ENCODE peak calls at places on chromosomes 4 and X, in seven cellular contexts. One of them, this sample, is unnamed.

GRCh38 chrX:21691512-21692018 is 33.4 kb upstream of the KLHL34 start:
- DNase-seq in GM12865: no peak
- DNase-seq in activated naive CD8-positive, alpha-beta T cell treated with anti-CD3 and anti-CD28 coated beads for 36 hours: no peak
- DNase-seq in left ventricle myocardium superior: no peak
- DNase-seq in cardiac fibroblast: no peak
- DNase-seq in iris pigment epithelial cell: peak; percentile 11
- DNase-seq in NCI-H2081: no peak
- DNase-seq in this sample: no peak

GRCh38 chr4:79831119-79831528 is 241.9 kb downstream of the ANTXR2 start:
- DNase-seq in left ventricle myocardium superior: no peak
- DNase-seq in activated naive CD8-positive, alpha-beta T cell treated with anti-CD3 and anti-CD28 coated beads for 36 hours: no peak
- DNase-seq in cardiac fibroblast: no peak
- DNase-seq in GM12865: no peak
- DNase-seq in iris pigment epithelial cell: no peak
- DNase-seq in NCI-H2081: no peak
- DNase-seq in this sample: no peak

GRCh38 chr4:8586671-8587468 is 5.7 kb upstream of the CPZ start:
- DNase-seq in activated naive CD8-positive, alpha-beta T cell treated with anti-CD3 and anti-CD28 coated beads for 36 hours: no peak
- DNase-seq in NCI-H2081: no peak
- DNase-seq in GM12865: peak; percentile 19
- DNase-seq in cardiac fibroblast: no peak
- DNase-seq in left ventricle myocardium superior: peak; percentile 20
- DNase-seq in iris pigment epithelial cell: no peak
- DNase-seq in this sample: no peak

GRCh38 chr4:37453004-37453360 is 208.4 kb downstream of the NWD2 start:
- DNase-seq in cardiac fibroblast: peak; percentile 82
- DNase-seq in GM12865: peak; percentile 78
- DNase-seq in NCI-H2081: peak; percentile 79
- DNase-seq in activated naive CD8-positive, alpha-beta T cell treated with anti-CD3 and anti-CD28 coated beads for 36 hours: peak; percentile 31
- DNase-seq in left ventricle myocardium superior: no peak
- DNase-seq in iris pigment epithelial cell: peak; percentile 67
- DNase-seq in this sample: peak; percentile 48

GRCh38 chrX:136034622-136035021 is 49.4 kb downstream of the SLC9A6 start:
- DNase-seq in cardiac fibroblast: peak; percentile 38
- DNase-seq in NCI-H2081: no peak
- DNase-seq in iris pigment epithelial cell: no peak
- DNase-seq in left ventricle myocardium superior: no peak
- DNase-seq in activated naive CD8-positive, alpha-beta T cell treated with anti-CD3 and anti-CD28 coated beads for 36 hours: no peak
- DNase-seq in GM12865: no peak
- DNase-seq in this sample: no peak

GRCh38 chr4:7842384-7843279 is 97.0 kb downstream of the AFAP1 start:
- DNase-seq in activated naive CD8-positive, alpha-beta T cell treated with anti-CD3 and anti-CD28 coated beads for 36 hours: no peak
- DNase-seq in NCI-H2081: no peak
- DNase-seq in GM12865: no peak
- DNase-seq in iris pigment epithelial cell: peak; percentile 97
- DNase-seq in left ventricle myocardium superior: peak; percentile 67
- DNase-seq in cardiac fibroblast: peak; percentile 98
- DNase-seq in this sample: peak; percentile 88

GRCh38 chr4:110155632-110156031 is 42.8 kb downstream of the ELOVL6 start:
- DNase-seq in GM12865: no peak
- DNase-seq in cardiac fibroblast: no peak
- DNase-seq in activated naive CD8-positive, alpha-beta T cell treated with anti-CD3 and anti-CD28 coated beads for 36 hours: no peak
- DNase-seq in left ventricle myocardium superior: no peak
- DNase-seq in iris pigment epithelial cell: peak; percentile 28
- DNase-seq in NCI-H2081: no peak
- DNase-seq in this sample: no peak

GRCh38 chr4:73777612-73778011 is 37.2 kb downstream of the CXCL8 start:
- DNase-seq in iris pigment epithelial cell: peak; percentile 65
- DNase-seq in cardiac fibroblast: peak; percentile 87
- DNase-seq in NCI-H2081: no peak
- DNase-seq in GM12865: no peak
- DNase-seq in left ventricle myocardium superior: no peak
- DNase-seq in activated naive CD8-positive, alpha-beta T cell treated with anti-CD3 and anti-CD28 coated beads for 36 hours: no peak
- DNase-seq in this sample: peak; percentile 21

GRCh38 chr4:54187148-54187547 is 41.9 kb upstream of the PDGFRA start:
- DNase-seq in left ventricle myocardium superior: peak; percentile 44
- DNase-seq in cardiac fibroblast: no peak
- DNase-seq in iris pigment epithelial cell: no peak
- DNase-seq in NCI-H2081: no peak
- DNase-seq in GM12865: no peak
- DNase-seq in activated naive CD8-positive, alpha-beta T cell treated with anti-CD3 and anti-CD28 coated beads for 36 hours: no peak
- DNase-seq in this sample: no peak

GRCh38 chr4:10054571-10055041 is 33.3 kb upstream of the SLC2A9 start:
- DNase-seq in iris pigment epithelial cell: no peak
- DNase-seq in GM12865: no peak
- DNase-seq in NCI-H2081: no peak
- DNase-seq in activated naive CD8-positive, alpha-beta T cell treated with anti-CD3 and anti-CD28 coated beads for 36 hours: no peak
- DNase-seq in cardiac fibroblast: peak; percentile 79
- DNase-seq in left ventricle myocardium superior: no peak
- DNase-seq in this sample: no peak

GRCh38 chr4:3035674-3036073 is 38.7 kb downstream of the HTT-AS start:
- DNase-seq in left ventricle myocardium superior: no peak
- DNase-seq in GM12865: no peak
- DNase-seq in activated naive CD8-positive, alpha-beta T cell treated with anti-CD3 and anti-CD28 coated beads for 36 hours: no peak
- DNase-seq in iris pigment epithelial cell: no peak
- DNase-seq in cardiac fibroblast: no peak
- DNase-seq in NCI-H2081: no peak
- DNase-seq in this sample: no peak

GRCh38 chrX:18895157-18895952 is 88.6 kb downstream of the PHKA2 start:
- DNase-seq in activated naive CD8-positive, alpha-beta T cell treated with anti-CD3 and anti-CD28 coated beads for 36 hours: no peak
- DNase-seq in left ventricle myocardium superior: peak; percentile 67
- DNase-seq in iris pigment epithelial cell: peak; percentile 34
- DNase-seq in NCI-H2081: no peak
- DNase-seq in GM12865: no peak
- DNase-seq in cardiac fibroblast: peak; percentile 83
- DNase-seq in this sample: peak; percentile 20

GRCh38 chr4:12633058-12633651 is 851.0 kb downstream of the RAB28 start:
- DNase-seq in iris pigment epithelial cell: peak; percentile 59
- DNase-seq in activated naive CD8-positive, alpha-beta T cell treated with anti-CD3 and anti-CD28 coated beads for 36 hours: peak; percentile 61
- DNase-seq in cardiac fibroblast: peak; percentile 83
- DNase-seq in left ventricle myocardium superior: peak; percentile 85
- DNase-seq in GM12865: peak; percentile 82
- DNase-seq in NCI-H2081: peak; percentile 87
- DNase-seq in this sample: peak; percentile 59

GRCh38 chr4:76216521-76216920 is 2.9 kb upstream of the SCARB2 start:
- DNase-seq in iris pigment epithelial cell: no peak
- DNase-seq in GM12865: no peak
- DNase-seq in cardiac fibroblast: no peak
- DNase-seq in left ventricle myocardium superior: no peak
- DNase-seq in activated naive CD8-positive, alpha-beta T cell treated with anti-CD3 and anti-CD28 coated beads for 36 hours: no peak
- DNase-seq in NCI-H2081: no peak
- DNase-seq in this sample: no peak

GRCh38 chr4:176791591-176792347 is 953 bp downstream of the VEGFC start:
- DNase-seq in left ventricle myocardium superior: peak; percentile 45
- DNase-seq in NCI-H2081: no peak
- DNase-seq in iris pigment epithelial cell: peak; percentile 65
- DNase-seq in GM12865: peak; percentile 1
- DNase-seq in activated naive CD8-positive, alpha-beta T cell treated with anti-CD3 and anti-CD28 coated beads for 36 hours: no peak
- DNase-seq in cardiac fibroblast: peak; percentile 70
- DNase-seq in this sample: peak; percentile 58

GRCh38 chrX:7083468-7084396 is 63.8 kb upstream of the STS start:
- DNase-seq in left ventricle myocardium superior: no peak
- DNase-seq in NCI-H2081: no peak
- DNase-seq in GM12865: peak; percentile 91
- DNase-seq in iris pigment epithelial cell: peak; percentile 98
- DNase-seq in activated naive CD8-positive, alpha-beta T cell treated with anti-CD3 and anti-CD28 coated beads for 36 hours: peak; percentile 56
- DNase-seq in cardiac fibroblast: peak; percentile 89
- DNase-seq in this sample: peak; percentile 72

GRCh38 chr4:8162625-8163024 is 4.0 kb upstream of the ABLIM2 start:
- DNase-seq in iris pigment epithelial cell: no peak
- DNase-seq in NCI-H2081: no peak
- DNase-seq in left ventricle myocardium superior: no peak
- DNase-seq in GM12865: peak; percentile 60
- DNase-seq in cardiac fibroblast: no peak
- DNase-seq in activated naive CD8-positive, alpha-beta T cell treated with anti-CD3 and anti-CD28 coated beads for 36 hours: no peak
- DNase-seq in this sample: no peak